ENCODE peak calls at places on chromosome 15, in four cellular contexts. V, C, Q and K are unnamed samples.

GRCh38 chr15:46365612-46366011 is 730.8 kb downstream of the SQOR start:
- DNase-seq in V (no peak), C (no peak), Q (no peak), K (no peak)

GRCh38 chr15:80586141-80586540 is 109.0 kb upstream of the ABHD17C start:
- DNase-seq in V (no peak), C (no peak), Q (no peak), K (no peak)

GRCh38 chr15:44319385-44319784 is 30.9 kb downstream of the GOLM2 start:
- DNase-seq in V (no peak), C (no peak), Q (no peak), K (peak; percentile 14)

GRCh38 chr15:49380912-49381311 is 42.1 kb upstream of the FGF7 start:
- DNase-seq in V (no peak), C (no peak), Q (no peak), K (no peak)

GRCh38 chr15:101641134-101641764 is 10.9 kb downstream of the TM2D3 start:
- DNase-seq in V (peak; percentile 52), C (peak; percentile 68), Q (peak; percentile 57), K (peak; percentile 76)

GRCh38 chr15:34708422-34708821 is 46.4 kb downstream of the GJD2 start:
- DNase-seq in V (peak; percentile 28), C (peak; percentile 38), Q (peak; percentile 65), K (no peak)

GRCh38 chr15:76346666-76347506 is 10.3 kb downstream of the ISL2 start:
- DNase-seq in V (no peak), C (no peak), Q (no peak), K (peak; percentile 50)

GRCh38 chr15:48939686-48940085 is 24.0 kb downstream of the SHC4 start:
- DNase-seq in V (no peak), C (peak; percentile 7), Q (no peak), K (no peak)

GRCh38 chr15:42371125-42371524 is 11.8 kb downstream of the CAPN3 start:
- DNase-seq in V (peak; percentile 42), C (no peak), Q (peak; percentile 61), K (no peak)

GRCh38 chr15:66884661-66885237 is 180.7 kb upstream of the SMAD3 start:
- DNase-seq in V (no peak), C (no peak), Q (no peak), K (no peak)

GRCh38 chr15:79977431-79977940 is 6.5 kb upstream of the BCL2A1 start:
- DNase-seq in V (no peak), C (no peak), Q (peak; percentile 38), K (no peak)

GRCh38 chr15:38254065-38254883 is 1.6 kb downstream of the SPRED1 start:
- DNase-seq in V (peak; percentile 69), C (peak; percentile 31), Q (peak; percentile 80), K (no peak)

GRCh38 chr15:86701259-86701963 is 621.7 kb downstream of the AGBL1 start:
- DNase-seq in V (no peak), C (no peak), Q (no peak), K (no peak)

GRCh38 chr15:51251591-51251990 is 86.8 kb downstream of the CYP19A1 start:
- DNase-seq in V (no peak), C (no peak), Q (no peak), K (no peak)

GRCh38 chr15:91104111-91104510 is 4.1 kb downstream of the SV2B start:
- DNase-seq in V (no peak), C (no peak), Q (no peak), K (no peak)

GRCh38 chr15:59276225-59277178 is 69.9 kb downstream of the LDHAL6B start:
- DNase-seq in V (peak; percentile 96), C (peak; percentile 82), Q (no peak), K (no peak)

GRCh38 chr15:39135989-39136388 is 444.9 kb upstream of the THBS1 start:
- DNase-seq in V (no peak), C (no peak), Q (no peak), K (no peak)

GRCh38 chr15:67137319-67137718 is 71.9 kb downstream of the SMAD3 start:
- DNase-seq in V (no peak), C (no peak), Q (no peak), K (no peak)

GRCh38 chr15:62505761-62506160 is 340.7 kb upstream of the C2CD4B start:
- DNase-seq in V (no peak), C (no peak), Q (no peak), K (no peak)

GRCh38 chr15:62503451-62503850 is 338.4 kb upstream of the C2CD4B start:
- DNase-seq in V (no peak), C (no peak), Q (no peak), K (no peak)

GRCh38 chr15:62502451-62502850 is 337.4 kb upstream of the C2CD4B start:
- DNase-seq in V (no peak), C (no peak), Q (no peak), K (no peak)

GRCh38 chr15:62509395-62509973 is 344.4 kb upstream of the C2CD4B start:
- DNase-seq in V (no peak), C (no peak), Q (no peak), K (no peak)

DNA sequence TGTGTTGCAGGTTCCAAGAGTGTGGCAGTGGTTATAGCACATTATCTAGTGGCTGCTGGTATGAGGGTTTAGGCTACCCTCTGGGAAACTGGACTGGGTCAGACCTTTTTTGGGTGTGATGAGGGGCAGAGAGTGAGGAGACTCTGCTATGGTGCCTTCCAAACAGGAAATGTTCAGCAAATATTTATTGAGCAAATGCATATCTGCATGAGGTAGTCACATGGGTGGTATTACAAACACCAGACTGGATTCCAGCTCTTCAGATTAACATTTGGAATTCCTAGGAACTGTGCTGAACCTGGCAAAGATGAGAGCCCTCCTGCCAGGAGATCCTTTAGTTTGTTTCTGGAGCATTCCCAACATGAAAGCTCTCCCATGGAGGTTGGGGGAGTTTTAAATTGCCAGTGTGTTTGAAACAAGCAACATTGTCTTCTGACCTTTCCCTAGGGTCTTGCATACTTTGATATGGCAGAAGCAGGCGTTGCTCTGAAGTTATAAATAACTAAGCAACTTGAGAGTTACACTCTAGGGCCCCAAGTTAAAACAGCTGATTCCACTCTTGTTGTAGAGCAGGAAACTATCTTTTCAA is 341.2 kb upstream of the C2CD4B start:
- DNase-seq in V (peak; percentile 78), C (peak; percentile 57), Q (no peak), K (no peak)
- TF ChIP-seq CTCF in V (no peak), C (no peak), Q (no peak), K (no peak)

GRCh38 chr15:73483053-73483452 is 40.1 kb downstream of the REC114 start:
- DNase-seq in V (no peak), C (no peak), Q (no peak), K (no peak)
- TF ChIP-seq NR3C1 in V (no peak), C (no peak), Q (no peak), K (no peak)

GRCh38 chr15:95296626-95297025 is 1033.9 kb upstream of the NR2F2 start:
- DNase-seq in V (no peak), C (no peak), Q (no peak), K (no peak)
- TF ChIP-seq CTCF in V (no peak), C (no peak), Q (no peak), K (no peak)

DNA sequence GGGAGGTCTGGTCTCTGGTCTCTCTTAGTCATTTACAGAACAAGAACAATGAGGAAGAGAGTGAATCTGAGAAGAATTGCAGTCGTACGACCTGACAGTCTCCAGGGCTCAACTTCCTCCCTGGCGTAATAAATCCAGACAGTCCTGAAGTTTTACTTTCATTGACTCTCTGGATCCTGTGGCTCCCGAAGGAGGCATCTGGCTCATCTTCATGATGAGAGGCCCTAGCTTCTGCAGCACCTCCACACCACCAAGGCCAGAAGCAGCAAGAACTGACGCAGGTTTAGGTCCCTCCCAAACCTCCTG is 11.8 kb upstream of the CYFIP1 start:
- DNase-seq in V (no peak), C (no peak), Q (no peak), K (no peak)
- TF ChIP-seq NR3C1 in V (no peak), C (no peak), Q (no peak), K (no peak)

GRCh38 chr15:72312605-72313447 is 7.1 kb downstream of the CELF6 start:
- DNase-seq in V (peak; percentile 65), C (peak; percentile 97), Q (peak; percentile 78), K (peak; percentile 80)
- TF ChIP-seq CTCF in V (peak; percentile 84), C (peak; percentile 85), Q (peak; percentile 83), K (peak; percentile 73)

DNA sequence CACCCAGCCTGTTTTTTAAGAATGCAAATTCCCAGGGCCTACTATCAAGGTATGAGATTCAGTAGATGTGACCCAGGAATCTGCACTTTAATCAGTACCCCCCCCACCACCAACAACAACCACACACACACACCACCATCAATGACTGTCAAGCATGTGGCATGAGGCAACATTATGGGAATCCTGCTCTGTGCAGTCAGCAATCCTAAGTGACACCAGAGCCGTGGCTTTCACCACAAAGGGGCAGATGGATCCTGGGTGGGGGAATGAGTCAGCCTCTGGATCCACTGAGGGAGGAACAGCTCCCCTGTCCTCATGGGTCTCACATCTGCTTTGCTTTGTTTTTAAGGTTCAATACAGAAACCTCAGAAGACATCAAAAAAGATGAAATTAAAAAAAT is 142.6 kb downstream of the NTRK3 start:
- DNase-seq in V (no peak), C (no peak), Q (no peak), K (no peak)
- TF ChIP-seq NR3C1 in V (no peak), C (no peak), Q (no peak), K (no peak)

DNA sequence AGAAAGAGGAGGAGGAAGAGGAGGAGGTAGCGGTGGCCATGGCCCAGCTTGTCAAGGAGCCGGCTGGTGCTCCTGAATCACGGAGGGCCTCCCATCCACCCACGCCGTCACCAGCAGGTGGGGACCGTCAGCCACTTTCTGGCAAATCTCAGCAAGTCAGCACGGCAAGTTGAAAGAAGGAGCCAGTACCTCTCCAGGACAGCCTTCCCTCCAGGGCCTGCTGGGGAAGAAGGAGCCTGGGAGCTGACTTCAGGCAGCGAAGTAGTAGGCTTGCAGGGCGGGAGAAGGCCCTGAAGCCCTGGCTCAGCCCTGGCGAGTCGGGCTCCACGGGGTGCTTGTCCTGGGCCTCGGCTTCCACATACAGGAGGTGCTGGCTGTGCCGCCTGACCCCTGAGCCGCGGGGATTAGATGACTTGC is 99.2 kb upstream of the TRPM1 start:
- DNase-seq in V (peak; percentile 46), C (peak; percentile 66), Q (peak; percentile 55), K (peak; percentile 76)
- TF ChIP-seq CTCF in V (peak; percentile 93), C (peak; percentile 62), Q (peak; percentile 66), K (no peak)